ENCODE peak calls at places on chromosomes 2 and 18, in eight cellular contexts. One of them, this sample, is unnamed.

GRCh38 chr2:101989740-101990460 is 1.9 kb upstream of the IL1R2 start:
- DNase-seq in body of pancreas: no peak
- DNase-seq in stimulated activated CD4-positive, alpha-beta T cell treated with anti-CD3 and anti-CD28 coated beads, Interleukin-4, amount 100 ng/mL, for 24 hours: no peak
- DNase-seq in renal cortical epithelial cell: no peak
- DNase-seq in suprapubic skin: no peak
- DNase-seq in CD8-positive, alpha-beta T cell: no peak
- DNase-seq in fibroblast of the conjunctiva: no peak
- DNase-seq in activated CD4-positive, alpha-beta T cell treated with anti-CD3 and anti-CD28 coated beads, Interleukin-2, amount 50 U/mL, for 48 hours: no peak
- DNase-seq in this sample: no peak

GRCh38 chr2:55073278-55073677 is 23.0 kb upstream of the RTN4 start:
- DNase-seq in body of pancreas: no peak
- DNase-seq in stimulated activated CD4-positive, alpha-beta T cell treated with anti-CD3 and anti-CD28 coated beads, Interleukin-4, amount 100 ng/mL, for 24 hours: no peak
- DNase-seq in renal cortical epithelial cell: no peak
- DNase-seq in suprapubic skin: no peak
- DNase-seq in CD8-positive, alpha-beta T cell: no peak
- DNase-seq in fibroblast of the conjunctiva: no peak
- DNase-seq in activated CD4-positive, alpha-beta T cell treated with anti-CD3 and anti-CD28 coated beads, Interleukin-2, amount 50 U/mL, for 48 hours: no peak
- DNase-seq in this sample: no peak

GRCh38 chr2:43840961-43841360 is 2.2 kb downstream of the ABCG8 start:
- DNase-seq in body of pancreas: no peak
- DNase-seq in stimulated activated CD4-positive, alpha-beta T cell treated with anti-CD3 and anti-CD28 coated beads, Interleukin-4, amount 100 ng/mL, for 24 hours: no peak
- DNase-seq in renal cortical epithelial cell: no peak
- DNase-seq in suprapubic skin: no peak
- DNase-seq in CD8-positive, alpha-beta T cell: no peak
- DNase-seq in fibroblast of the conjunctiva: no peak
- DNase-seq in activated CD4-positive, alpha-beta T cell treated with anti-CD3 and anti-CD28 coated beads, Interleukin-2, amount 50 U/mL, for 48 hours: no peak
- DNase-seq in this sample: no peak

GRCh38 chr2:111698743-111699554 is 185.0 kb downstream of the ANAPC1 start:
- DNase-seq in body of pancreas: peak
- DNase-seq in stimulated activated CD4-positive, alpha-beta T cell treated with anti-CD3 and anti-CD28 coated beads, Interleukin-4, amount 100 ng/mL, for 24 hours: peak
- DNase-seq in renal cortical epithelial cell: peak
- DNase-seq in suprapubic skin: peak
- DNase-seq in CD8-positive, alpha-beta T cell: peak
- DNase-seq in fibroblast of the conjunctiva: peak
- DNase-seq in activated CD4-positive, alpha-beta T cell treated with anti-CD3 and anti-CD28 coated beads, Interleukin-2, amount 50 U/mL, for 48 hours: peak
- DNase-seq in this sample: peak

GRCh38 chr2:191688934-191689695 is 11.2 kb downstream of the NABP1 start:
- DNase-seq in body of pancreas: no peak
- DNase-seq in stimulated activated CD4-positive, alpha-beta T cell treated with anti-CD3 and anti-CD28 coated beads, Interleukin-4, amount 100 ng/mL, for 24 hours: no peak
- DNase-seq in renal cortical epithelial cell: peak
- DNase-seq in suprapubic skin: no peak
- DNase-seq in CD8-positive, alpha-beta T cell: no peak
- DNase-seq in fibroblast of the conjunctiva: peak
- DNase-seq in activated CD4-positive, alpha-beta T cell treated with anti-CD3 and anti-CD28 coated beads, Interleukin-2, amount 50 U/mL, for 48 hours: no peak
- DNase-seq in this sample: no peak

GRCh38 chr18:47968721-47969120 is 38.3 kb upstream of the SMAD2 start:
- DNase-seq in body of pancreas: no peak
- DNase-seq in stimulated activated CD4-positive, alpha-beta T cell treated with anti-CD3 and anti-CD28 coated beads, Interleukin-4, amount 100 ng/mL, for 24 hours: no peak
- DNase-seq in renal cortical epithelial cell: peak
- DNase-seq in suprapubic skin: no peak
- DNase-seq in CD8-positive, alpha-beta T cell: no peak
- DNase-seq in fibroblast of the conjunctiva: no peak
- DNase-seq in activated CD4-positive, alpha-beta T cell treated with anti-CD3 and anti-CD28 coated beads, Interleukin-2, amount 50 U/mL, for 48 hours: no peak
- DNase-seq in this sample: no peak

GRCh38 chr2:221444106-221444505 is 128.0 kb downstream of the EPHA4 start:
- DNase-seq in body of pancreas: no peak
- DNase-seq in stimulated activated CD4-positive, alpha-beta T cell treated with anti-CD3 and anti-CD28 coated beads, Interleukin-4, amount 100 ng/mL, for 24 hours: peak
- DNase-seq in renal cortical epithelial cell: no peak
- DNase-seq in suprapubic skin: no peak
- DNase-seq in CD8-positive, alpha-beta T cell: no peak
- DNase-seq in fibroblast of the conjunctiva: no peak
- DNase-seq in activated CD4-positive, alpha-beta T cell treated with anti-CD3 and anti-CD28 coated beads, Interleukin-2, amount 50 U/mL, for 48 hours: peak
- DNase-seq in this sample: no peak

GRCh38 chr18:53943463-53943862 is 281.0 kb downstream of the MBD2 start:
- DNase-seq in body of pancreas: no peak
- DNase-seq in stimulated activated CD4-positive, alpha-beta T cell treated with anti-CD3 and anti-CD28 coated beads, Interleukin-4, amount 100 ng/mL, for 24 hours: no peak
- DNase-seq in renal cortical epithelial cell: no peak
- DNase-seq in suprapubic skin: no peak
- DNase-seq in CD8-positive, alpha-beta T cell: no peak
- DNase-seq in fibroblast of the conjunctiva: no peak
- DNase-seq in activated CD4-positive, alpha-beta T cell treated with anti-CD3 and anti-CD28 coated beads, Interleukin-2, amount 50 U/mL, for 48 hours: no peak
- DNase-seq in this sample: no peak

GRCh38 chr2:164496881-164497280 is 124.4 kb downstream of the GRB14 start:
- DNase-seq in body of pancreas: no peak
- DNase-seq in stimulated activated CD4-positive, alpha-beta T cell treated with anti-CD3 and anti-CD28 coated beads, Interleukin-4, amount 100 ng/mL, for 24 hours: no peak
- DNase-seq in renal cortical epithelial cell: no peak
- DNase-seq in suprapubic skin: no peak
- DNase-seq in CD8-positive, alpha-beta T cell: no peak
- DNase-seq in fibroblast of the conjunctiva: no peak
- DNase-seq in activated CD4-positive, alpha-beta T cell treated with anti-CD3 and anti-CD28 coated beads, Interleukin-2, amount 50 U/mL, for 48 hours: no peak
- DNase-seq in this sample: no peak

GRCh38 chr2:95004702-95005101 is 20.8 kb upstream of the MAL start:
- DNase-seq in body of pancreas: no peak
- DNase-seq in stimulated activated CD4-positive, alpha-beta T cell treated with anti-CD3 and anti-CD28 coated beads, Interleukin-4, amount 100 ng/mL, for 24 hours: no peak
- DNase-seq in renal cortical epithelial cell: no peak
- DNase-seq in suprapubic skin: no peak
- DNase-seq in CD8-positive, alpha-beta T cell: no peak
- DNase-seq in fibroblast of the conjunctiva: no peak
- DNase-seq in activated CD4-positive, alpha-beta T cell treated with anti-CD3 and anti-CD28 coated beads, Interleukin-2, amount 50 U/mL, for 48 hours: no peak
- DNase-seq in this sample: peak

GRCh38 chr18:39462436-39462835 is 1896.8 kb upstream of the CELF4 start:
- DNase-seq in body of pancreas: no peak
- DNase-seq in stimulated activated CD4-positive, alpha-beta T cell treated with anti-CD3 and anti-CD28 coated beads, Interleukin-4, amount 100 ng/mL, for 24 hours: no peak
- DNase-seq in renal cortical epithelial cell: peak
- DNase-seq in suprapubic skin: no peak
- DNase-seq in CD8-positive, alpha-beta T cell: no peak
- DNase-seq in fibroblast of the conjunctiva: no peak
- DNase-seq in activated CD4-positive, alpha-beta T cell treated with anti-CD3 and anti-CD28 coated beads, Interleukin-2, amount 50 U/mL, for 48 hours: no peak
- DNase-seq in this sample: no peak

GRCh38 chr18:74745658-74746403 is 148.2 kb downstream of the ZNF407 start:
- DNase-seq in body of pancreas: no peak
- DNase-seq in stimulated activated CD4-positive, alpha-beta T cell treated with anti-CD3 and anti-CD28 coated beads, Interleukin-4, amount 100 ng/mL, for 24 hours: no peak
- DNase-seq in renal cortical epithelial cell: peak
- DNase-seq in suprapubic skin: no peak
- DNase-seq in CD8-positive, alpha-beta T cell: no peak
- DNase-seq in fibroblast of the conjunctiva: no peak
- DNase-seq in activated CD4-positive, alpha-beta T cell treated with anti-CD3 and anti-CD28 coated beads, Interleukin-2, amount 50 U/mL, for 48 hours: no peak
- DNase-seq in this sample: no peak

GRCh38 chr2:3169106-3169870 is 208.3 kb downstream of the EIPR1 start:
- DNase-seq in body of pancreas: no peak
- DNase-seq in stimulated activated CD4-positive, alpha-beta T cell treated with anti-CD3 and anti-CD28 coated beads, Interleukin-4, amount 100 ng/mL, for 24 hours: no peak
- DNase-seq in renal cortical epithelial cell: peak
- DNase-seq in suprapubic skin: peak
- DNase-seq in CD8-positive, alpha-beta T cell: no peak
- DNase-seq in fibroblast of the conjunctiva: no peak
- DNase-seq in activated CD4-positive, alpha-beta T cell treated with anti-CD3 and anti-CD28 coated beads, Interleukin-2, amount 50 U/mL, for 48 hours: no peak
- DNase-seq in this sample: peak

GRCh38 chr2:119753041-119753929 is 6.4 kb upstream of the PTPN4 start:
- DNase-seq in body of pancreas: peak
- DNase-seq in stimulated activated CD4-positive, alpha-beta T cell treated with anti-CD3 and anti-CD28 coated beads, Interleukin-4, amount 100 ng/mL, for 24 hours: peak
- DNase-seq in renal cortical epithelial cell: peak
- DNase-seq in suprapubic skin: no peak
- DNase-seq in CD8-positive, alpha-beta T cell: peak
- DNase-seq in fibroblast of the conjunctiva: no peak
- DNase-seq in activated CD4-positive, alpha-beta T cell treated with anti-CD3 and anti-CD28 coated beads, Interleukin-2, amount 50 U/mL, for 48 hours: no peak
- DNase-seq in this sample: no peak

GRCh38 chr2:188668017-188668663 is 306.0 kb upstream of the COL3A1 start:
- DNase-seq in body of pancreas: no peak
- DNase-seq in stimulated activated CD4-positive, alpha-beta T cell treated with anti-CD3 and anti-CD28 coated beads, Interleukin-4, amount 100 ng/mL, for 24 hours: no peak
- DNase-seq in renal cortical epithelial cell: peak
- DNase-seq in suprapubic skin: no peak
- DNase-seq in CD8-positive, alpha-beta T cell: no peak
- DNase-seq in fibroblast of the conjunctiva: peak
- DNase-seq in activated CD4-positive, alpha-beta T cell treated with anti-CD3 and anti-CD28 coated beads, Interleukin-2, amount 50 U/mL, for 48 hours: no peak
- DNase-seq in this sample: no peak

GRCh38 chr2:119245841-119246230 is 22.2 kb downstream of the STEAP3 start:
- DNase-seq in body of pancreas: no peak
- DNase-seq in stimulated activated CD4-positive, alpha-beta T cell treated with anti-CD3 and anti-CD28 coated beads, Interleukin-4, amount 100 ng/mL, for 24 hours: no peak
- DNase-seq in renal cortical epithelial cell: no peak
- DNase-seq in suprapubic skin: no peak
- DNase-seq in CD8-positive, alpha-beta T cell: no peak
- DNase-seq in fibroblast of the conjunctiva: no peak
- DNase-seq in activated CD4-positive, alpha-beta T cell treated with anti-CD3 and anti-CD28 coated beads, Interleukin-2, amount 50 U/mL, for 48 hours: no peak
- DNase-seq in this sample: no peak

GRCh38 chr18:23077493-23078256 is 57.6 kb upstream of the CABLES1 start:
- DNase-seq in body of pancreas: no peak
- DNase-seq in stimulated activated CD4-positive, alpha-beta T cell treated with anti-CD3 and anti-CD28 coated beads, Interleukin-4, amount 100 ng/mL, for 24 hours: no peak
- DNase-seq in renal cortical epithelial cell: peak
- DNase-seq in suprapubic skin: no peak
- DNase-seq in CD8-positive, alpha-beta T cell: no peak
- DNase-seq in fibroblast of the conjunctiva: no peak
- DNase-seq in activated CD4-positive, alpha-beta T cell treated with anti-CD3 and anti-CD28 coated beads, Interleukin-2, amount 50 U/mL, for 48 hours: no peak
- DNase-seq in this sample: no peak

GRCh38 chr18:3590096-3590655 is 140.2 kb downstream of the TGIF1 start:
- DNase-seq in body of pancreas: no peak
- DNase-seq in stimulated activated CD4-positive, alpha-beta T cell treated with anti-CD3 and anti-CD28 coated beads, Interleukin-4, amount 100 ng/mL, for 24 hours: no peak
- DNase-seq in renal cortical epithelial cell: no peak
- DNase-seq in suprapubic skin: no peak
- DNase-seq in CD8-positive, alpha-beta T cell: no peak
- DNase-seq in fibroblast of the conjunctiva: no peak
- DNase-seq in activated CD4-positive, alpha-beta T cell treated with anti-CD3 and anti-CD28 coated beads, Interleukin-2, amount 50 U/mL, for 48 hours: no peak
- DNase-seq in this sample: no peak

GRCh38 chr2:146385031-146385430 is 1459.8 kb upstream of the ACVR2A start:
- DNase-seq in body of pancreas: no peak
- DNase-seq in stimulated activated CD4-positive, alpha-beta T cell treated with anti-CD3 and anti-CD28 coated beads, Interleukin-4, amount 100 ng/mL, for 24 hours: no peak
- DNase-seq in renal cortical epithelial cell: no peak
- DNase-seq in suprapubic skin: no peak
- DNase-seq in CD8-positive, alpha-beta T cell: no peak
- DNase-seq in fibroblast of the conjunctiva: no peak
- DNase-seq in activated CD4-positive, alpha-beta T cell treated with anti-CD3 and anti-CD28 coated beads, Interleukin-2, amount 50 U/mL, for 48 hours: no peak
- DNase-seq in this sample: no peak

GRCh38 chr2:133489641-133490411 is 78.4 kb downstream of the NCKAP5 start:
- DNase-seq in body of pancreas: peak
- DNase-seq in stimulated activated CD4-positive, alpha-beta T cell treated with anti-CD3 and anti-CD28 coated beads, Interleukin-4, amount 100 ng/mL, for 24 hours: no peak
- DNase-seq in renal cortical epithelial cell: peak
- DNase-seq in suprapubic skin: peak
- DNase-seq in CD8-positive, alpha-beta T cell: no peak
- DNase-seq in fibroblast of the conjunctiva: no peak
- DNase-seq in activated CD4-positive, alpha-beta T cell treated with anti-CD3 and anti-CD28 coated beads, Interleukin-2, amount 50 U/mL, for 48 hours: no peak
- DNase-seq in this sample: no peak

GRCh38 chr2:217667545-217667944 is 335.2 kb downstream of the TNS1 start:
- DNase-seq in body of pancreas: no peak
- DNase-seq in stimulated activated CD4-positive, alpha-beta T cell treated with anti-CD3 and anti-CD28 coated beads, Interleukin-4, amount 100 ng/mL, for 24 hours: no peak
- DNase-seq in renal cortical epithelial cell: no peak
- DNase-seq in suprapubic skin: peak
- DNase-seq in CD8-positive, alpha-beta T cell: no peak
- DNase-seq in fibroblast of the conjunctiva: peak
- DNase-seq in activated CD4-positive, alpha-beta T cell treated with anti-CD3 and anti-CD28 coated beads, Interleukin-2, amount 50 U/mL, for 48 hours: no peak
- DNase-seq in this sample: no peak

GRCh38 chr2:82652117-82652516 is 1807.0 kb downstream of the SUCLG1 start:
- DNase-seq in body of pancreas: no peak
- DNase-seq in stimulated activated CD4-positive, alpha-beta T cell treated with anti-CD3 and anti-CD28 coated beads, Interleukin-4, amount 100 ng/mL, for 24 hours: no peak
- DNase-seq in renal cortical epithelial cell: no peak
- DNase-seq in suprapubic skin: no peak
- DNase-seq in CD8-positive, alpha-beta T cell: no peak
- DNase-seq in fibroblast of the conjunctiva: no peak
- DNase-seq in activated CD4-positive, alpha-beta T cell treated with anti-CD3 and anti-CD28 coated beads, Interleukin-2, amount 50 U/mL, for 48 hours: no peak
- DNase-seq in this sample: no peak

This sample was measured in upper lobe of right lung.